ENCODE peak calls at places on chromosomes 4 and X, in nine cellular contexts. G is uterus; S is stomach; F is effector memory CD4-positive, alpha-beta T cell; Q is endodermal cell; Z is SK-N-SH; J is colonic mucosa; L is aorta; X is lung. M is an unnamed sample. For H3K36me3, the result is how much of the 10 kb centered on the place peaks cover.

GRCh38 chr4:91243132-91243531 is 1060.6 kb upstream of the GRID2 start:
- DNase-seq in G (no peak), S (no peak), F (no peak), Q (no peak), Z (no peak), J (no peak), L (no peak), X (peak), M (no peak)

GRCh38 chrX:120251471-120252011 is 929 bp downstream of the ZBTB33 start:
- DNase-seq in G (peak), S (peak), F (no peak), Q (peak), Z (peak), J (peak), L (peak), X (no peak), M (peak)

GRCh38 chr4:54085284-54085683 is 14.7 kb upstream of the GSX2 start:
- DNase-seq in G (no peak), S (no peak), F (no peak), Q (no peak), Z (no peak), J (no peak), L (no peak), X (no peak), M (no peak)

GRCh38 chr4:5969777-5970176 is 48.5 kb downstream of the C4orf50 start:
- DNase-seq in G (no peak), S (peak), F (no peak), Q (peak), Z (no peak), J (no peak), L (no peak), X (no peak), M (no peak)

GRCh38 chrX:68196939-68197791 is 236.1 kb downstream of the OPHN1 start:
- DNase-seq in G (peak), S (no peak), F (no peak), Q (peak), Z (peak), J (peak), L (no peak), X (no peak), M (peak)

GRCh38 chr4:48575964-48576363 is 85.9 kb downstream of the ZAR1 start:
- DNase-seq in G (no peak), S (no peak), F (no peak), Q (no peak), Z (no peak), J (no peak), L (no peak), X (no peak), M (no peak)

GRCh38 chrX:112820364-112821308 is 20.0 kb downstream of the AMOT start:
- DNase-seq in G (no peak), S (no peak), F (no peak), Q (no peak), Z (no peak), J (peak), L (no peak), X (no peak), M (no peak)

GRCh38 chrX:57817302-57817701 is 93.0 kb downstream of the ZXDA start:
- DNase-seq in G (no peak), S (no peak), F (no peak), Q (no peak), Z (no peak), J (no peak), L (no peak), X (no peak), M (no peak)

GRCh38 chr4:112083587-112084347 is 61.5 kb upstream of the FAM241A start:
- DNase-seq in G (no peak), S (no peak), F (no peak), Q (no peak), Z (no peak), J (no peak), L (no peak), X (no peak), M (no peak)

GRCh38 chr4:124711469-124712416 is 789 bp downstream of the ANKRD50 start:
- DNase-seq in G (peak), S (peak), F (peak), Q (peak), Z (peak), J (peak), L (peak), X (peak), M (peak)

GRCh38 chr4:11729548-11729947 is 300.9 kb upstream of the HS3ST1 start:
- DNase-seq in G (no peak), S (no peak), F (no peak), Q (no peak), Z (no peak), J (peak), L (no peak), X (no peak), M (no peak)

GRCh38 chr4:7786040-7786439 is 153.6 kb downstream of the AFAP1 start:
- DNase-seq in G (no peak), S (no peak), F (no peak), Q (no peak), Z (no peak), J (no peak), L (no peak), X (no peak), M (no peak)

GRCh38 chr4:146175541-146176453 is at the start of gene LSM6:
- DNase-seq in G (peak), S (peak), F (peak), Q (peak), Z (peak), J (peak), L (peak), X (peak), M (peak)

GRCh38 chr4:11427201-11427996 is 1.3 kb downstream of the HS3ST1 start:
- DNase-seq in G (no peak), S (no peak), F (no peak), Q (peak), Z (no peak), J (no peak), L (no peak), X (no peak), M (peak)

GRCh38 chrX:68432648-68433047 is 647 bp downstream of the OPHN1 start:
- DNase-seq in G (peak), S (no peak), F (no peak), Q (no peak), Z (peak), J (no peak), L (no peak), X (no peak), M (peak)

GRCh38 chr4:178351185-178351584 is 908.9 kb upstream of the AGA start:
- DNase-seq in G (no peak), S (no peak), F (no peak), Q (no peak), Z (no peak), J (no peak), L (no peak), X (no peak), M (no peak)
- H3K36me3 ChIP-seq in G (under half), S (under half), F (under half), Q (under half), Z (under half), J (under half), L (under half), X (under half), M (under half)

GRCh38 chr4:10075953-10076391 is 40.6 kb downstream of the WDR1 start:
- DNase-seq in G (peak), S (peak), F (no peak), Q (no peak), Z (no peak), J (no peak), L (peak), X (no peak), M (peak)
- H3K36me3 ChIP-seq in G (under half), S (half or more), F (half or more), Q (half or more), Z (under half), J (under half), L (under half), X (under half), M (half or more)

GRCh38 chr4:121724671-121725070 is 27.9 kb upstream of the ANXA5 start:
- DNase-seq in G (no peak), S (no peak), F (no peak), Q (no peak), Z (no peak), J (no peak), L (no peak), X (no peak), M (no peak)

GRCh38 chr4:121733942-121734341 is 31.0 kb downstream of the SMIM43 start:
- DNase-seq in G (no peak), S (no peak), F (no peak), Q (no peak), Z (no peak), J (no peak), L (no peak), X (no peak), M (no peak)

GRCh38 chr4:121728798-121729226 is 32.0 kb upstream of the ANXA5 start:
- DNase-seq in G (no peak), S (no peak), F (no peak), Q (no peak), Z (no peak), J (no peak), L (no peak), X (no peak), M (no peak)

GRCh38 chr4:121726642-121727268 is 30.0 kb upstream of the ANXA5 start:
- DNase-seq in G (no peak), S (no peak), F (no peak), Q (no peak), Z (peak), J (no peak), L (no peak), X (no peak), M (no peak)

GRCh38 chr4:121728066-121728465 is 31.3 kb upstream of the ANXA5 start:
- DNase-seq in G (no peak), S (no peak), F (no peak), Q (no peak), Z (no peak), J (no peak), L (no peak), X (no peak), M (no peak)
- H3K36me3 ChIP-seq in G (under half), S (under half), F (under half), Q (under half), Z (under half), J (under half), L (under half), X (under half), M (under half)

GRCh38 chr4:3225946-3226345 is 23.0 kb upstream of the MSANTD1 start:
- DNase-seq in G (no peak), S (no peak), F (no peak), Q (no peak), Z (no peak), J (no peak), L (peak), X (no peak), M (no peak)
- H3K36me3 ChIP-seq in G (under half), S (half or more), F (half or more), Q (half or more), Z (under half), J (under half), L (under half), X (under half), M (under half)

GRCh38 chrX:41131766-41132165 is 46.5 kb downstream of the USP9X start:
- DNase-seq in G (no peak), S (no peak), F (no peak), Q (no peak), Z (no peak), J (no peak), L (no peak), X (no peak), M (no peak)
- H3K36me3 ChIP-seq in G (under half), S (under half), F (under half), Q (half or more), Z (half or more), J (under half), L (under half), X (under half), M (under half)

GRCh38 chr4:113461281-113461680 is 300.3 kb downstream of the CAMK2D start:
- DNase-seq in G (no peak), S (no peak), F (no peak), Q (no peak), Z (no peak), J (no peak), L (no peak), X (no peak), M (no peak)
- H3K36me3 ChIP-seq in G (under half), S (half or more), F (under half), Q (half or more), Z (half or more), J (under half), L (under half), X (under half), M (under half)

M was measured in H7.